ENCODE peak calls at places on chromosomes 3 and 15, in six cellular contexts. C, A, E, Q, B and D are unnamed samples.
A peak's percentile ranks its signal among the peaks of the same experiment; 100 is the strongest.

GRCh38 chr15:48560321-48561051 is 85.0 kb downstream of the FBN1 start:
- DNase-seq in C (no peak), A (no peak), E (no peak), Q (no peak), B (no peak), D (no peak)

GRCh38 chr3:130916507-130917167 is 22.8 kb downstream of the ATP2C1 start:
- DNase-seq in C (no peak), A (no peak), E (no peak), Q (no peak), B (no peak), D (no peak)

GRCh38 chr3:87354399-87354798 is 78.0 kb upstream of the POU1F1 start:
- DNase-seq in C (no peak), A (no peak), E (peak; percentile 47), Q (no peak), B (no peak), D (no peak)

GRCh38 chr3:50204804-50205718 is at the start of gene SLC38A3:
- DNase-seq in C (peak; percentile 31), A (no peak), E (no peak), Q (no peak), B (peak; percentile 48), D (no peak)

GRCh38 chr3:30618508-30618907 is 12.1 kb downstream of the TGFBR2 start:
- DNase-seq in C (no peak), A (no peak), E (no peak), Q (no peak), B (no peak), D (no peak)

GRCh38 chr3:170712336-170712735 is 126.5 kb upstream of the SLC7A14 start:
- DNase-seq in C (no peak), A (no peak), E (peak; percentile 56), Q (no peak), B (no peak), D (no peak)

GRCh38 chr3:119279844-119280243 is 14.3 kb upstream of the ARHGAP31 start:
- DNase-seq in C (no peak), A (no peak), E (no peak), Q (no peak), B (no peak), D (no peak)

GRCh38 chr15:65773386-65774111 is 18.5 kb downstream of the DENND4A start:
- DNase-seq in C (no peak), A (no peak), E (no peak), Q (no peak), B (no peak), D (no peak)

GRCh38 chr15:52191207-52191606 is at the start of gene GNB5:
- DNase-seq in C (no peak), A (no peak), E (no peak), Q (no peak), B (no peak), D (no peak)

GRCh38 chr15:88249220-88249619 is 7.3 kb downstream of the NTRK3 start:
- DNase-seq in C (no peak), A (no peak), E (no peak), Q (no peak), B (no peak), D (no peak)

GRCh38 chr3:159807137-159808028 is 181.3 kb upstream of the IL12A start:
- DNase-seq in C (no peak), A (no peak), E (peak; percentile 77), Q (no peak), B (no peak), D (no peak)

GRCh38 chr15:78034495-78035191 is 42.9 kb downstream of the TBC1D2B start:
- DNase-seq in C (no peak), A (peak; percentile 54), E (peak; percentile 28), Q (peak; percentile 79), B (no peak), D (no peak)

GRCh38 chr3:61414456-61414855 is 146.9 kb upstream of the PTPRG start:
- DNase-seq in C (no peak), A (no peak), E (no peak), Q (no peak), B (no peak), D (no peak)

GRCh38 chr3:133962879-133963278 is 66.8 kb downstream of the SLCO2A1 start:
- DNase-seq in C (no peak), A (no peak), E (peak; percentile 36), Q (no peak), B (no peak), D (no peak)

GRCh38 chr3:46222435-46223161 is 14.5 kb upstream of the CCR1 start:
- DNase-seq in C (no peak), A (no peak), E (peak; percentile 18), Q (no peak), B (no peak), D (no peak)

GRCh38 chr3:14685204-14685603 is 10.3 kb downstream of the C3orf20 start:
- DNase-seq in C (no peak), A (no peak), E (no peak), Q (no peak), B (no peak), D (no peak)

GRCh38 chr15:76398702-76399101 is 62.1 kb downstream of the ISL2 start:
- DNase-seq in C (no peak), A (no peak), E (no peak), Q (no peak), B (no peak), D (no peak)

GRCh38 chr3:193831495-193832455 is 238.8 kb downstream of the OPA1 start:
- DNase-seq in C (peak; percentile 11), A (no peak), E (peak; percentile 50), Q (peak; percentile 60), B (no peak), D (no peak)

GRCh38 chr3:179929091-179929529 is 107.6 kb downstream of the PEX5L start:
- DNase-seq in C (no peak), A (no peak), E (peak; percentile 76), Q (peak; percentile 71), B (peak; percentile 64), D (peak; percentile 42)

GRCh38 chr15:67822537-67823370 is 2.6 kb upstream of the SKOR1 start:
- DNase-seq in C (no peak), A (no peak), E (no peak), Q (no peak), B (no peak), D (no peak)

GRCh38 chr3:14123308-14124222 is 1.1 kb downstream of the CHCHD4 start:
- DNase-seq in C (no peak), A (no peak), E (peak; percentile 24), Q (no peak), B (no peak), D (no peak)

GRCh38 chr15:85554852-85555521 is 174.6 kb downstream of the AKAP13 start:
- DNase-seq in C (no peak), A (no peak), E (no peak), Q (no peak), B (no peak), D (no peak)

GRCh38 chr15:89837134-89837829 is 22.6 kb upstream of the ANPEP start:
- DNase-seq in C (no peak), A (no peak), E (peak; percentile 57), Q (no peak), B (no peak), D (no peak)

GRCh38 chr15:26125664-26126063 is 262.5 kb upstream of the ATP10A start:
- DNase-seq in C (no peak), A (no peak), E (no peak), Q (no peak), B (no peak), D (no peak)

GRCh38 chr15:38818156-38818745 is 253.6 kb upstream of the RASGRP1 start:
- DNase-seq in C (no peak), A (no peak), E (no peak), Q (peak; percentile 73), B (no peak), D (no peak)

GRCh38 chr3:50850639-50851511 is 176.1 kb downstream of the DOCK3 start:
- DNase-seq in C (no peak), A (no peak), E (peak; percentile 81), Q (no peak), B (no peak), D (no peak)

GRCh38 chr15:83769411-83769960 is 115.6 kb downstream of the ADAMTSL3 start:
- DNase-seq in C (no peak), A (no peak), E (peak; percentile 45), Q (no peak), B (no peak), D (no peak)

GRCh38 chr3:8482960-8483665 is 18.5 kb upstream of the LMCD1 start:
- DNase-seq in C (peak; percentile 30), A (no peak), E (peak; percentile 83), Q (peak; percentile 71), B (no peak), D (no peak)

GRCh38 chr3:87702600-87702999 is 356.2 kb downstream of the CGGBP1 start:
- DNase-seq in C (no peak), A (no peak), E (no peak), Q (no peak), B (no peak), D (no peak)

GRCh38 chr15:68261241-68261640 is 16.3 kb upstream of the FEM1B start:
- DNase-seq in C (no peak), A (no peak), E (peak; percentile 70), Q (no peak), B (no peak), D (no peak)